ENCODE peak calls at places on chromosomes 12 and 14, in five cellular contexts. Y is HFF-Myc, D is gastrocnemius medialis, S is trophoblast cell, F is heart left ventricle. L is an unnamed sample.

GRCh38 chr12:132322206-132323132 is 6.9 kb downstream of the GALNT9 start:
- DNase-seq in Y (no peak), F (no peak), D (no peak), S (no peak), L (no peak)

GRCh38 chr12:30794591-30795409 is 40.0 kb upstream of the CAPRIN2 start:
- DNase-seq in S (no peak), Y (no peak), F (peak), D (no peak), L (no peak)

GRCh38 chr14:89443002-89443660 is 26.1 kb upstream of the FOXN3 start:
- DNase-seq in D (no peak), F (no peak), Y (no peak), S (no peak), L (no peak)

GRCh38 chr14:104460920-104461651 is 118.5 kb upstream of the C14orf180 start:
- DNase-seq in D (no peak), F (no peak), Y (no peak), S (no peak), L (no peak)

GRCh38 chr12:11746024-11746771 is 96.7 kb downstream of the ETV6 start:
- DNase-seq in F (no peak), Y (no peak), D (no peak), S (peak), L (no peak)

GRCh38 chr14:88682495-88683114 is 110.1 kb downstream of the EML5 start:
- DNase-seq in S (no peak), D (no peak), F (no peak), Y (no peak), L (no peak)

GRCh38 chr12:105092336-105092735 is 8.1 kb upstream of the ALDH1L2 start:
- DNase-seq in F (no peak), D (no peak), Y (no peak), S (peak), L (no peak)

GRCh38 chr12:12684375-12685106 is 11.4 kb downstream of the GPR19 start:
- DNase-seq in F (no peak), S (no peak), D (no peak), Y (no peak), L (no peak)

GRCh38 chr12:6084969-6085450 is 39.5 kb downstream of the VWF start:
- DNase-seq in S (no peak), Y (no peak), D (no peak), F (no peak), L (no peak)

GRCh38 chr12:18706798-18707197 is 31.0 kb downstream of the PLCZ1 start:
- DNase-seq in D (no peak), F (no peak), S (no peak), Y (no peak), L (no peak)

GRCh38 chr12:18432211-18432610 is 170.9 kb downstream of the PIK3C2G start:
- DNase-seq in S (no peak), D (no peak), Y (no peak), F (no peak), L (no peak)

GRCh38 chr12:124923906-124924734 is 9.7 kb upstream of the UBC start:
- DNase-seq in Y (no peak), F (no peak), S (peak), D (no peak), L (peak)

GRCh38 chr12:106409898-106410297 is 52.4 kb downstream of the POLR3B start:
- DNase-seq in Y (no peak), D (no peak), F (no peak), S (no peak), L (no peak)

GRCh38 chr14:91872011-91872476 is 4.7 kb upstream of the TC2N start:
- DNase-seq in Y (no peak), F (no peak), S (no peak), D (no peak), L (peak)
- H3K4me3 ChIP-seq in Y (no peak), F (no peak), S (no peak), D (no peak), L (no peak)

GRCh38 chr12:25884024-25884919 is 74.2 kb upstream of the RASSF8 start:
- DNase-seq in Y (no peak), D (no peak), S (no peak), F (no peak), L (no peak)
- H3K4me3 ChIP-seq in Y (no peak), D (no peak), S (no peak), F (no peak), L (no peak)

GRCh38 chr12:94874086-94874985 is 129.2 kb downstream of the NDUFA12 start:
- DNase-seq in Y (no peak), S (no peak), D (no peak), F (no peak), L (no peak)
- H3K4me3 ChIP-seq in Y (no peak), S (peak), D (peak), F (peak), L (peak)

GRCh38 chr12:139585-139984 is 73.0 kb downstream of the IQSEC3 start:
- DNase-seq in S (no peak), F (no peak), Y (no peak), D (no peak), L (no peak)
- H3K4me3 ChIP-seq in S (no peak), F (peak), Y (no peak), D (peak), L (peak)

GRCh38 chr12:113422929-113423669 is 919 bp downstream of the SDSL start:
- DNase-seq in S (no peak), Y (no peak), F (no peak), D (no peak), L (no peak)

GRCh38 chr12:113424915-113425823 is 3.0 kb downstream of the SDSL start:
- DNase-seq in S (peak), D (no peak), F (no peak), Y (no peak), L (peak)

GRCh38 chr12:113422030-113422900 is at the start of gene SDSL:
- DNase-seq in D (peak), Y (peak), F (peak), S (peak), L (peak)

GRCh38 chr12:113418213-113418879 is 3.8 kb upstream of the SDSL start:
- DNase-seq in F (no peak), Y (no peak), S (peak), D (no peak), L (no peak)

DNA sequence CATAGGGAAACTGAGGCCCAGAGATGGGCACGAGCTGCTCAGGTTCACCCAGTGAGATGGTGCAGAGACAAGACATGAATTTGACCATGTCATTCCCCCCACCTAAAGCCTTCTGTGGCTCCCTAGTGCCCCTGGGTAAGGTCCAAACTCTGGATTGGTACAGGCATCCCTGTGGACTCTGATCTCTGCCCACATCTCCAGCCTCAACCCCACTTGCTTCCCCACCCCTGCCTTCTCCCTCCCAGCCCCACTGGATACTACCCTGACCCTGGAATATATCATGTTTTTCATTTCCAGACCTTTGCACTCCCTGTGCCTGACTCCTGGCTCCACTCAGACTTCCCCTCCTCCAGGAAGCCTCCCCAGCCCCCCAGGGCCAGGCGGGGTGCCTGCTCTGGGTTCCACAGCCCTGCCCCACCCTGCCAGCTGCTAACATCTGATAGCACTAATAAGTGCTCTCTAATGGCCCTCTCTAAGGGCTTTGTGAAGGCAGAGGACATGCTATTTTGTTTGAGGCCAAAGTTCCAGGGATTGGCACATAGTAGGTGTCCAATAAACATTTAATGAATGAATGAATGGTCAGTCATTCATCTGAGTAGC is 1.1 kb upstream of the SDSL start:
- DNase-seq in F (no peak), S (no peak), Y (no peak), D (no peak), L (no peak)
- H3K4me3 ChIP-seq in F (no peak), S (no peak), Y (no peak), D (no peak), L (no peak)